ENCODE peak calls at places on chromosomes 6 and 20, in nine cellular contexts. R is A549, D is HCT116, F is lower leg skin, O is IMR-90, T is tibial nerve, H is adrenal gland, E is stomach, X is sigmoid colon. I is an unnamed sample.
A peak's percentile ranks its signal among the peaks of the same experiment; 100 is the strongest.

GRCh38 chr6:107330190-107330589 is 129.2 kb downstream of the PDSS2 start:
- DNase-seq in R (no peak), D (no peak), F (no peak), O (no peak), T (no peak), H (no peak), E (no peak), X (no peak), I (no peak)

GRCh38 chr6:163579111-163579879 is 164.8 kb downstream of the QKI start:
- DNase-seq in R (no peak), D (no peak), F (peak; percentile 43), O (no peak), T (no peak), H (no peak), E (no peak), X (no peak), I (no peak)

GRCh38 chr6:107444277-107444676 is 15.1 kb downstream of the PDSS2 start:
- DNase-seq in R (no peak), D (no peak), F (no peak), O (peak; percentile 15), T (no peak), H (no peak), E (no peak), X (no peak), I (no peak)

GRCh38 chr6:166087848-166088247 is 79.8 kb downstream of the TBXT start:
- DNase-seq in R (no peak), D (no peak), F (no peak), O (no peak), T (no peak), H (no peak), E (no peak), X (no peak), I (no peak)

GRCh38 chr6:21826031-21826430 is 232.5 kb downstream of the SOX4 start:
- DNase-seq in R (peak; percentile 21), D (no peak), F (no peak), O (peak; percentile 42), T (no peak), H (no peak), E (no peak), X (no peak), I (no peak)

GRCh38 chr6:14149053-14149746 is 31.6 kb downstream of the CD83 start:
- DNase-seq in R (no peak), D (no peak), F (no peak), O (no peak), T (no peak), H (no peak), E (no peak), X (no peak), I (no peak)

GRCh38 chr20:46303176-46303956 is 4.9 kb downstream of the CDH22 start:
- DNase-seq in R (no peak), D (no peak), F (no peak), O (no peak), T (no peak), H (no peak), E (no peak), X (no peak), I (no peak)

GRCh38 chr20:15406072-15406471 is 1068.7 kb upstream of the FLRT3 start:
- DNase-seq in R (no peak), D (no peak), F (no peak), O (no peak), T (no peak), H (no peak), E (no peak), X (no peak), I (no peak)

GRCh38 chr6:36627801-36628246 is 33.7 kb downstream of the SRSF3 start:
- DNase-seq in R (no peak), D (no peak), F (peak; percentile 62), O (peak; percentile 91), T (no peak), H (peak; percentile 81), E (peak; percentile 80), X (peak; percentile 90), I (peak; percentile 79)

GRCh38 chr6:96157018-96157565 is 141.3 kb downstream of the FUT9 start:
- DNase-seq in R (no peak), D (no peak), F (no peak), O (no peak), T (no peak), H (no peak), E (no peak), X (no peak), I (no peak)

DNA sequence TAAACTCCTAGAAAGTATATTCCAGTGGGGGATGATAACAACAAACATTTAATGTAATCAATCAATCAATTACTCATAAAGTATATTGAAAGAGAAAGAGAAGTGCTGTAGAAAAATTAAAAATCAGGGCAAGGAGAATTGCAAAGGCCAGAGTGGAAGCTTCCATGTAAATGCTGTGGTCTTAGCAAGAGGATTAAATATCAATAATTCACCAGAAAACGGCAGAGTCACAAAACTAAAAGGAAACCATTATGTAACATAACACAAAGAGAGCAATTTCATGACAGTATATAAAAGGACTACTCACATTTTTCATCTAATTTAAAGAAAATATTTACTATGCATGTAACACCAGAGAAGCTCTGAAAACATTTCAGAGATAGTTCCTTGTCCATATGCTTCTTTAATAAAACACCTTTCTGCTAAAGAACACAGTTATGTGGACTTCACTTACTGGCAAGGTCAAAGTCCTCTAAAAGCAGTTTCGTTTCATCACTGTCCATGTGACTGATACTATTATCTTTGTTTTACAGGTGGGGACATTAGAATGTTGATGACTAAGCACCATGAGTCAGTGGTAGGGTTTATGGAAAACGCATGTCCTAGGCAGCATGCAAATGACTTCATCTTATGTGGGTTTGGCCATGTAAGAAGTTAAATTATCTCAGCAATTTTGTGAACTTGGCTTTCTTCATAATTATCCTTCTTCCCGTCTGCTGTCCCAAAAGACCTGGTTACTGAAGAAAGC is 185.7 kb upstream of the TENT5A start:
- DNase-seq in R (peak; percentile 6), D (peak; percentile 96), F (no peak), O (peak; percentile 96), T (no peak), H (peak; percentile 22), E (no peak), X (no peak), I (no peak)
- TF ChIP-seq POLR2A in R (no peak), D (no peak), F (no peak), O (no peak), T (no peak), H (no peak), E (no peak), X (no peak), I (no peak)

DNA sequence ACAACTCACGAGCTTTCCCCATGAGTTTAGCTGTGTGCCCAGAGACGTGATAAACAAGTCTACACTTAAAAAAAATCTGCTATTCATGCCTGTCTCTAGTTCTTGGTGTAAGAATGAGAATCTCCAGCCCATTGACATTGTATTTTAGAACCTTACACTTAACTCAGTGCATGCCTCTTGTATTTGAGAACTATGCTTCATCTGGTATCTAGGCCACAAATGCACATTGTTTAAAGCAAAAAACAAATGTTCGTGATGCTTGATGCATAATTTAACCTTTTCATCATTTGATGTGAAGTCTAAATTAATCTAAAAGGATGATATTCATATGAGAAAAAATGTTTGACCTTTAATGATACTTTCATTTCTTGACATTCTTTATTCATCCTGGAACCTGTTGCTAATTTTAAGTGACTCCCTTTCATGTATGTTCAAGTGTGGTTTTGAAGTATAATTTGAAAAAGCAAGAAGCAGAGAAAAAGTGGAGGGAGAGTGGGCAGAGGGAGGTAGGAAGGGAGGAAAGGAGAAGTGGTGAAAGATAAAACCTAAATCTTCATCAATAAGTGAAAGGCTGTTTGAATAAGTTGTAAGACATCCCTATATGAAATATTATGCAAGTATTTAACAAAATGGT is 116.9 kb downstream of the PFDN4 start:
- DNase-seq in R (no peak), D (no peak), F (no peak), O (no peak), T (no peak), H (no peak), E (no peak), X (no peak), I (no peak)
- TF ChIP-seq CTCF in R (no peak), D (no peak), F (no peak), O (no peak), T (no peak), H (no peak), E (no peak), X (no peak), I (no peak)

GRCh38 chr6:31734703-31735500 is 1.4 kb downstream of the CLIC1 start:
- DNase-seq in R (peak; percentile 53), D (no peak), F (peak; percentile 49), O (peak; percentile 59), T (no peak), H (peak; percentile 45), E (peak; percentile 54), X (no peak), I (peak; percentile 84)
- TF ChIP-seq POLR2A in R (no peak), D (no peak), F (no peak), O (peak; percentile 37), T (peak; percentile 48), H (peak; percentile 20), E (no peak), X (peak; percentile 49), I (peak; percentile 81)

DNA sequence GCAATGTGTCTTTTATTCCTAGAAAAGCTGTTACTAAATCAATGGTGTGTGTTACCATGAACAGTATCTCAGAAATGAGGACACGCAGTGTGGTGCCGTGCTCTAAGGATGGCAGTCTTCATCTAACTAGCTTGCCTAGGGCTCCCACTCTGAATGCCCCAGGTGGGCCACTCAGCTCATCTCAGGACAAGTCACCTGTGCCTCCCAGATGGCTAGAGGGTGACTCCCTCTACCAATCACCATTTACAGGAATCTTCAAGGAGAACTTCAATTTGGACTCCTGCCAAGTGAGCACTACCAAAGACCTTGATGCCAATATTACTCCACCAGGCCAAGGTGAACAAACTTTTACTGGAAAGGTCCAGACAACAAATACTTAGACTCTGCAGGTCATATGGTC is 202.8 kb upstream of the FOXQ1 start:
- DNase-seq in R (no peak), D (no peak), F (no peak), O (no peak), T (no peak), H (no peak), E (no peak), X (no peak), I (no peak)
- TF ChIP-seq CTCF in R (no peak), D (no peak), F (no peak), O (no peak), T (no peak), H (no peak), E (no peak), X (no peak), I (no peak)

GRCh38 chr6:112232845-112233256 is 21.5 kb downstream of the LAMA4 start:
- DNase-seq in R (no peak), D (no peak), F (no peak), O (peak; percentile 80), T (no peak), H (peak; percentile 29), E (no peak), X (peak; percentile 84), I (no peak)
- TF ChIP-seq POLR2A in R (no peak), D (no peak), F (no peak), O (no peak), T (no peak), H (no peak), E (no peak), X (no peak), I (no peak)

I was measured in transverse colon.